ENCODE peak calls at places on chromosomes 1 and 21, in five cellular contexts. A, T, P, F and M are unnamed samples.

GRCh38 chr1:239654998-239655397 is 268.6 kb downstream of the CHRM3 start:
- DNase-seq in P (no peak), F (no peak), T (no peak), A (no peak), M (no peak)

GRCh38 chr1:100443739-100444571 is 91.6 kb downstream of the CDC14A start:
- DNase-seq in P (peak), F (peak), A (no peak), T (no peak), M (peak)

GRCh38 chr21:32423320-32423719 is 10.8 kb downstream of the EVA1C start:
- DNase-seq in P (no peak), T (no peak), F (peak), A (no peak), M (no peak)

GRCh38 chr1:179137623-179138235 is 55.9 kb downstream of the TOR3A start:
- DNase-seq in P (no peak), T (no peak), F (peak), A (no peak), M (no peak)

GRCh38 chr1:10429868-10430215 is 391 bp upstream of the CENPS start:
- DNase-seq in F (peak), T (no peak), P (no peak), A (peak), M (no peak)

GRCh38 chr1:36116906-36117305 is 8.1 kb downstream of the COL8A2 start:
- DNase-seq in P (no peak), T (no peak), F (no peak), A (no peak), M (no peak)

GRCh38 chr1:33986389-33987095 is 122.7 kb downstream of the HMGB4 start:
- DNase-seq in F (peak), A (no peak), T (no peak), P (no peak), M (no peak)

GRCh38 chr1:143610196-143610595 is 361.6 kb downstream of the FAM72C start:
- DNase-seq in T (no peak), A (no peak), F (no peak), P (no peak), M (no peak)

GRCh38 chr21:30942192-30942591 is 60.8 kb upstream of the KRTAP11-1 start:
- DNase-seq in A (no peak), F (no peak), T (no peak), P (no peak), M (no peak)

GRCh38 chr1:202968895-202969295 is 1.8 kb upstream of the CYB5R1 start:
- DNase-seq in P (no peak), A (peak), F (peak), T (no peak), M (peak)

GRCh38 chr1:117653732-117654484 is 48.1 kb downstream of the TENT5C start:
- DNase-seq in A (no peak), P (peak), F (no peak), T (no peak), M (no peak)

GRCh38 chr1:173050865-173051264 is at the start of gene TNFSF18:
- DNase-seq in F (peak), T (no peak), A (no peak), P (no peak), M (no peak)

GRCh38 chr1:59994302-59995198 is 68.0 kb upstream of the CYP2J2 start:
- DNase-seq in P (no peak), F (peak), T (no peak), A (no peak), M (no peak)

GRCh38 chr1:15352122-15352957 is 57.3 kb upstream of the EFHD2 start:
- DNase-seq in A (peak), T (no peak), F (peak), P (peak), M (peak)

GRCh38 chr1:109803901-109804331 is 40.2 kb upstream of the EPS8L3 start:
- DNase-seq in T (no peak), F (peak), P (peak), A (no peak), M (no peak)

GRCh38 chr1:231337043-231337471 is 595 bp downstream of the EXOC8 start:
- DNase-seq in F (peak), A (no peak), T (no peak), P (no peak), M (no peak)

GRCh38 chr1:4170548-4170947 is 270.5 kb upstream of the C1orf174 start:
- DNase-seq in A (no peak), F (no peak), P (peak), T (no peak), M (no peak)

GRCh38 chr1:221315330-221315729 is 426.6 kb downstream of the DUSP10 start:
- DNase-seq in A (no peak), T (no peak), P (no peak), F (peak), M (no peak)

GRCh38 chr1:94873520-94874351 is 53.2 kb downstream of the CNN3 start:
- DNase-seq in A (no peak), P (no peak), T (no peak), F (peak), M (no peak)

GRCh38 chr1:236416165-236416564 is 22.1 kb downstream of the EDARADD start:
- DNase-seq in T (no peak), P (peak), F (no peak), A (no peak), M (peak)

GRCh38 chr1:161196521-161197451 is 2.1 kb downstream of the ADAMTS4 start:
- DNase-seq in F (peak), T (no peak), P (no peak), A (no peak), M (no peak)

GRCh38 chr21:34885636-34886553 is 163.2 kb downstream of the RUNX1 start:
- DNase-seq in P (no peak), A (no peak), F (no peak), T (no peak), M (peak)

GRCh38 chr1:54271341-54271740 is 71.4 kb downstream of the MRPL37 start:
- DNase-seq in A (no peak), F (no peak), P (no peak), T (no peak), M (no peak)

GRCh38 chr21:36948686-36949085 is 17.8 kb downstream of the HLCS start:
- DNase-seq in T (no peak), F (no peak), P (no peak), A (no peak), M (no peak)

GRCh38 chr1:107175102-107175501 is 34.3 kb downstream of the NTNG1 start:
- DNase-seq in T (no peak), P (no peak), A (no peak), F (no peak), M (no peak)

GRCh38 chr1:57232500-57232899 is 191.4 kb downstream of the DAB1 start:
- DNase-seq in P (no peak), A (no peak), F (no peak), T (no peak), M (no peak)

GRCh38 chr1:72286401-72286800 is 4.1 kb upstream of the NEGR1 start:
- DNase-seq in F (no peak), P (no peak), A (no peak), T (no peak), M (no peak)

GRCh38 chr1:12342261-12343003 is 112.6 kb downstream of the VPS13D start:
- DNase-seq in A (no peak), P (no peak), T (no peak), F (no peak), M (no peak)

GRCh38 chr1:15684468-15685283 is 556 bp downstream of the PLEKHM2 start:
- DNase-seq in P (peak), A (peak), F (peak), T (no peak), M (peak)

GRCh38 chr1:10471411-10472219 is 714 bp downstream of the DFFA start:
- DNase-seq in P (no peak), T (no peak), F (peak), A (no peak), M (no peak)

GRCh38 chr1:185533596-185533995 is 200.6 kb upstream of the HMCN1 start:
- DNase-seq in P (no peak), A (peak), F (no peak), T (no peak), M (no peak)

GRCh38 chr1:201758508-201759050 is 70.4 kb upstream of the IPO9 start:
- DNase-seq in P (no peak), A (no peak), F (no peak), T (peak), M (no peak)

GRCh38 chr1:180802849-180803248 is 109.8 kb upstream of the KIAA1614 start:
- DNase-seq in P (no peak), F (no peak), A (no peak), T (no peak), M (no peak)